ENCODE peak calls at places on chromosomes 4 and X, in seven cellular contexts. T is NCI-H1436, F is activated T-cell treated with anti-CD3 and anti-CD28 coated beads for 1 hour, B is CMK, Z is ACHN, G is WERI-Rb-1, Q is fibroblast of lung. E is an unnamed sample.

GRCh38 chr4:81096566-81096965 is 66.1 kb downstream of the BMP3 start:
- DNase-seq in T (no peak), F (no peak), B (no peak), Z (no peak), G (no peak), Q (no peak), E (no peak)

GRCh38 chrX:140767646-140768045 is 58.1 kb downstream of the LINC00632 start:
- DNase-seq in T (no peak), F (no peak), B (no peak), Z (no peak), G (no peak), Q (peak), E (no peak)

GRCh38 chrX:148905376-148905775 is 405.0 kb downstream of the AFF2 start:
- DNase-seq in T (no peak), F (no peak), B (no peak), Z (no peak), G (no peak), Q (no peak), E (no peak)

GRCh38 chr4:2058264-2059033 is 678 bp upstream of the NAT8L start:
- DNase-seq in T (peak), F (no peak), B (no peak), Z (peak), G (peak), Q (no peak), E (no peak)

GRCh38 chrX:41003501-41004286 is 81.6 kb upstream of the USP9X start:
- DNase-seq in T (no peak), F (no peak), B (no peak), Z (no peak), G (no peak), Q (no peak), E (no peak)

GRCh38 chr4:111483375-111484169 is 661.7 kb upstream of the FAM241A start:
- DNase-seq in T (no peak), F (no peak), B (no peak), Z (no peak), G (peak), Q (no peak), E (no peak)

GRCh38 chr4:11218692-11219091 is 210.0 kb downstream of the HS3ST1 start:
- DNase-seq in T (no peak), F (no peak), B (no peak), Z (no peak), G (no peak), Q (no peak), E (no peak)

GRCh38 chr4:177726111-177726510 is 283.9 kb upstream of the AGA start:
- DNase-seq in T (no peak), F (no peak), B (no peak), Z (no peak), G (no peak), Q (peak), E (no peak)

GRCh38 chr4:149997881-149998421 is 80.3 kb upstream of the DCLK2 start:
- DNase-seq in T (no peak), F (no peak), B (no peak), Z (peak), G (no peak), Q (peak), E (no peak)

GRCh38 chrX:46865281-46865680 is 28.4 kb downstream of the RP2 start:
- DNase-seq in T (no peak), F (no peak), B (no peak), Z (no peak), G (no peak), Q (peak), E (no peak)

GRCh38 chr4:99653921-99654890 is 3.4 kb downstream of the C4orf54 start:
- DNase-seq in T (no peak), F (no peak), B (no peak), Z (no peak), G (no peak), Q (no peak), E (no peak)